ENCODE peak calls at places on chromosomes 11 and 22, in eight cellular contexts. N is BE2C; V is H9; X is effector CD4-positive, alpha-beta T cell; J is NCI-H460; E is stomach; Z is Caco-2; U is DMS153. K is an unnamed sample.

GRCh38 chr11:31641477-31642062 is 132.0 kb downstream of the ELP4 start:
- DNase-seq in Z (peak), V (peak), X (no peak), E (peak), J (peak), N (peak), U (no peak), K (peak)

GRCh38 chr11:36034572-36035331 is 90.9 kb downstream of the LDLRAD3 start:
- DNase-seq in X (no peak), U (no peak), J (no peak), Z (peak), N (no peak), E (no peak), V (no peak), K (no peak)

GRCh38 chr11:8639655-8640054 is 42.8 kb downstream of the TRIM66 start:
- DNase-seq in U (no peak), X (no peak), V (no peak), E (no peak), Z (no peak), J (no peak), N (no peak), K (no peak)

GRCh38 chr22:43897751-43898261 is 6.0 kb upstream of the PNPLA5 start:
- DNase-seq in N (no peak), E (no peak), J (no peak), X (no peak), Z (no peak), V (no peak), U (no peak), K (no peak)

GRCh38 chr11:60785806-60786361 is 751 bp downstream of the MS4A10 start:
- DNase-seq in X (no peak), E (no peak), Z (no peak), V (no peak), J (no peak), U (no peak), N (no peak), K (no peak)

GRCh38 chr22:27420817-27421361 is 380.7 kb downstream of the MN1 start:
- DNase-seq in V (no peak), E (peak), J (peak), N (no peak), Z (no peak), U (no peak), X (no peak), K (no peak)

GRCh38 chr11:48193876-48194275 is 22.7 kb upstream of the OR4B1 start:
- DNase-seq in E (no peak), V (no peak), N (no peak), X (no peak), U (no peak), J (no peak), Z (no peak), K (no peak)

GRCh38 chr11:46381836-46382643 is 571 bp downstream of the MDK start:
- DNase-seq in U (no peak), X (no peak), Z (no peak), J (no peak), V (peak), E (no peak), N (no peak), K (no peak)

GRCh38 chr11:95465887-95466286 is 234.9 kb upstream of the SESN3 start:
- DNase-seq in U (peak), X (no peak), E (no peak), Z (no peak), J (peak), V (no peak), N (no peak), K (no peak)

GRCh38 chr11:66106786-66107599 is 36.9 kb downstream of the PACS1 start:
- DNase-seq in E (no peak), X (no peak), U (no peak), V (no peak), Z (no peak), N (no peak), J (no peak), K (no peak)

GRCh38 chr11:7220636-7221035 is 31.1 kb upstream of the SYT9 start:
- DNase-seq in U (no peak), N (no peak), Z (no peak), E (no peak), J (no peak), X (no peak), V (no peak), K (no peak)

GRCh38 chr11:72226701-72227100 is 2.1 kb downstream of the INPPL1 start:
- DNase-seq in Z (peak), J (no peak), V (peak), X (no peak), U (no peak), N (no peak), E (peak), K (no peak)

GRCh38 chr11:64844330-64845124 is at the start of gene CDC42BPG:
- DNase-seq in N (peak), Z (peak), U (peak), X (peak), J (peak), E (peak), V (peak), K (peak)

GRCh38 chr22:29310863-29311339 is 4.5 kb downstream of the GAS2L1 start:
- DNase-seq in J (peak), E (peak), V (peak), Z (peak), X (no peak), U (peak), N (peak), K (peak)

GRCh38 chr11:125155767-125156166 is 8.8 kb upstream of the PKNOX2 start:
- DNase-seq in E (no peak), N (no peak), Z (peak), X (no peak), J (no peak), V (no peak), U (no peak), K (no peak)

GRCh38 chr11:95417832-95418231 is 186.8 kb upstream of the SESN3 start:
- DNase-seq in U (no peak), E (no peak), Z (no peak), N (no peak), V (no peak), X (no peak), J (no peak), K (no peak)

GRCh38 chr22:43510226-43511070 is 98.6 kb downstream of the MPPED1 start:
- DNase-seq in U (no peak), N (no peak), X (no peak), V (no peak), Z (no peak), E (no peak), J (no peak), K (no peak)

GRCh38 chr11:36012410-36012809 is 68.5 kb downstream of the LDLRAD3 start:
- DNase-seq in V (no peak), E (no peak), J (no peak), Z (no peak), U (no peak), N (no peak), X (no peak), K (no peak)

GRCh38 chr22:36184433-36185035 is 17.1 kb downstream of the APOL4 start:
- DNase-seq in U (no peak), V (no peak), N (no peak), X (no peak), E (no peak), J (no peak), Z (no peak), K (no peak)

GRCh38 chr11:85805387-85805786 is 5.6 kb downstream of the SYTL2 start:
- DNase-seq in E (no peak), J (no peak), Z (no peak), V (no peak), N (no peak), U (no peak), X (no peak), K (no peak)

GRCh38 chr11:60905551-60906113 is 753 bp downstream of the PRPF19 start:
- DNase-seq in N (no peak), X (no peak), V (no peak), J (no peak), Z (no peak), E (no peak), U (no peak), K (no peak)

GRCh38 chr11:1693327-1694063 is 3.5 kb upstream of the KRTAP5-6 start:
- DNase-seq in V (peak), Z (peak), J (peak), U (peak), X (peak), E (peak), N (peak), K (peak)

GRCh38 chr11:45607995-45608394 is 57.4 kb downstream of the CHST1 start:
- DNase-seq in N (no peak), J (no peak), Z (no peak), U (no peak), X (no peak), E (no peak), V (no peak), K (no peak)

GRCh38 chr11:116811194-116811593 is 11.9 kb downstream of the APOA4 start:
- DNase-seq in V (no peak), X (no peak), N (no peak), Z (no peak), E (no peak), U (no peak), J (no peak), K (no peak)

GRCh38 chr11:78547931-78548705 is 26.5 kb downstream of the NARS2 start:
- DNase-seq in U (no peak), E (no peak), N (no peak), J (no peak), V (no peak), X (no peak), Z (no peak), K (no peak)

GRCh38 chr11:65851083-65851579 is 6.8 kb downstream of the CFL1 start:
- DNase-seq in E (no peak), X (no peak), N (no peak), U (no peak), J (no peak), Z (peak), V (peak), K (no peak)

GRCh38 chr22:36577019-36577418 is 48.1 kb upstream of the EIF3D start:
- DNase-seq in Z (no peak), J (no peak), U (no peak), N (no peak), V (no peak), X (no peak), E (no peak), K (no peak)

GRCh38 chr11:43835104-43835503 is 45.5 kb upstream of the ALKBH3 start:
- DNase-seq in X (no peak), Z (no peak), J (no peak), U (no peak), E (peak), N (peak), V (no peak), K (no peak)

GRCh38 chr11:73198677-73199076 is 19.4 kb upstream of the P2RY2 start:
- DNase-seq in V (peak), E (no peak), Z (peak), X (no peak), J (peak), U (no peak), N (no peak), K (no peak)

GRCh38 chr11:88535916-88536547 is 198.5 kb upstream of the CTSC start:
- DNase-seq in Z (no peak), J (peak), N (no peak), E (no peak), V (no peak), U (no peak), X (no peak), K (no peak)

GRCh38 chr11:116581349-116581748 is 191.4 kb downstream of the BUD13 start:
- DNase-seq in N (no peak), E (no peak), Z (no peak), U (no peak), V (no peak), X (no peak), J (no peak), K (no peak)